ENCODE peak calls at places on chromosomes 11 and 22, in five cellular contexts. Q is dorsolateral prefrontal cortex, U is endothelial cell of umbilical vein, T is cardiac muscle cell, Y is ovary. J is an unnamed sample.
A peak's percentile ranks its signal among the peaks of the same experiment; 100 is the strongest.

GRCh38 chr22:27881404-27881803 is 37.7 kb downstream of the PITPNB start:
- DNase-seq in Q (peak; percentile 11), Y (peak; percentile 69), T (no peak), U (peak; percentile 34), J (no peak)

GRCh38 chr11:128519353-128519752 is 68.0 kb downstream of the ETS1 start:
- DNase-seq in U (no peak), T (no peak), Q (no peak), Y (no peak), J (no peak)

GRCh38 chr11:96155627-96156378 is 187.2 kb downstream of the MAML2 start:
- DNase-seq in U (peak; percentile 92), Q (peak; percentile 85), Y (peak; percentile 85), T (no peak), J (peak; percentile 90)

GRCh38 chr11:95140397-95141030 is 50.9 kb downstream of the ENDOD1 start:
- DNase-seq in Y (no peak), U (no peak), T (no peak), Q (no peak), J (no peak)

GRCh38 chr22:46894081-46894671 is 131.7 kb downstream of the TBC1D22A start:
- DNase-seq in U (no peak), Q (no peak), Y (peak; percentile 21), T (no peak), J (no peak)

GRCh38 chr22:36743011-36743410 is 32.9 kb downstream of the IFT27 start:
- DNase-seq in Q (no peak), T (no peak), U (no peak), Y (no peak), J (no peak)

GRCh38 chr11:105937331-105937730 is 84.7 kb downstream of the MSANTD4 start:
- DNase-seq in Q (no peak), U (no peak), Y (no peak), T (no peak), J (no peak)

GRCh38 chr11:129703846-129704245 is 111.8 kb upstream of the TMEM45B start:
- DNase-seq in T (no peak), U (no peak), Y (no peak), Q (no peak), J (no peak)

GRCh38 chr11:83649468-83649915 is 363.3 kb upstream of the CCDC90B start:
- DNase-seq in Y (no peak), Q (no peak), U (no peak), T (no peak), J (no peak)

GRCh38 chr22:17705565-17706450 is 67.3 kb downstream of the BCL2L13 start:
- DNase-seq in Q (no peak), U (no peak), Y (no peak), T (no peak), J (no peak)

GRCh38 chr11:96760306-96760705 is 370.5 kb downstream of the JRKL start:
- DNase-seq in U (no peak), T (no peak), Q (no peak), Y (no peak), J (no peak)

GRCh38 chr22:42207918-42208317 is 62.5 kb downstream of the TCF20 start:
- DNase-seq in Y (no peak), Q (no peak), U (no peak), T (no peak), J (no peak)

GRCh38 chr11:33790088-33790487 is 15.8 kb upstream of the FBXO3 start:
- DNase-seq in U (no peak), Q (no peak), T (no peak), Y (no peak), J (no peak)

GRCh38 chr11:86275493-86276370 is 26.3 kb upstream of the HIKESHI start:
- DNase-seq in Q (no peak), U (no peak), T (no peak), Y (no peak), J (no peak)

GRCh38 chr11:75549370-75549958 is 12.6 kb upstream of the SERPINH1 start:
- DNase-seq in T (no peak), Q (no peak), Y (no peak), U (no peak), J (no peak)

GRCh38 chr11:1083621-1084551 is 9.2 kb downstream of the MUC2 start:
- DNase-seq in T (no peak), Q (no peak), Y (peak; percentile 31), U (no peak), J (no peak)

GRCh38 chr11:44223261-44223660 is 86.7 kb downstream of the ALX4 start:
- DNase-seq in Y (no peak), Q (no peak), U (no peak), T (no peak), J (no peak)

GRCh38 chr22:25970348-25970995 is 198.8 kb upstream of the SEZ6L start:
- DNase-seq in Q (peak; percentile 50), Y (no peak), U (no peak), T (peak; percentile 17), J (no peak)

GRCh38 chr11:117510646-117511045 is 183.0 kb downstream of the CEP164 start:
- DNase-seq in T (no peak), U (no peak), Y (no peak), Q (no peak), J (no peak)

GRCh38 chr11:36234825-36235224 is 54.4 kb downstream of the COMMD9 start:
- DNase-seq in U (no peak), Q (no peak), Y (no peak), T (no peak), J (no peak)

GRCh38 chr11:76225122-76225584 is 18.9 kb upstream of the WNT11 start:
- DNase-seq in T (no peak), Q (no peak), U (no peak), Y (no peak), J (peak; percentile 80)

GRCh38 chr22:45991108-45991507 is 14.1 kb upstream of the WNT7B start:
- DNase-seq in U (no peak), Q (no peak), Y (no peak), T (no peak), J (no peak)

GRCh38 chr11:67301951-67302516 is 1.3 kb upstream of the SSH3 start:
- DNase-seq in Q (peak; percentile 61), U (no peak), Y (peak; percentile 47), T (peak; percentile 45), J (peak; percentile 77)

GRCh38 chr11:85685820-85686459 is at the start of gene CCDC89:
- DNase-seq in Q (peak; percentile 87), T (peak; percentile 37), U (no peak), Y (peak; percentile 85), J (peak; percentile 88)

GRCh38 chr11:128294685-128295079 is 292.7 kb downstream of the ETS1 start:
- DNase-seq in U (peak; percentile 37), Y (no peak), T (no peak), Q (no peak), J (no peak)

GRCh38 chr11:64232182-64233018 is 2.0 kb upstream of the VEGFB start:
- DNase-seq in U (no peak), T (no peak), Y (no peak), Q (no peak), J (no peak)

GRCh38 chr22:44664149-44664548 is 37.9 kb upstream of the PRR5 start:
- DNase-seq in Y (peak; percentile 59), Q (no peak), U (peak; percentile 62), T (no peak), J (peak; percentile 67)

GRCh38 chr11:71453911-71454304 is 905 bp downstream of the NADSYN1 start:
- DNase-seq in Q (no peak), T (no peak), U (no peak), Y (no peak), J (no peak)
- H3K27ac ChIP-seq in Q (no peak overlapping the region), T (no peak overlapping the region), U (peak overlapping the region; percentile 60), Y (no peak overlapping the region), J (no peak overlapping the region)

GRCh38 chr11:62404435-62404834 is 14.4 kb upstream of the SCGB1A1 start:
- DNase-seq in U (no peak), Q (no peak), T (no peak), Y (no peak), J (no peak)

GRCh38 chr11:62402226-62402625 is 16.6 kb upstream of the SCGB1A1 start:
- DNase-seq in T (no peak), U (no peak), Q (no peak), Y (peak; percentile 85), J (peak; percentile 80)

GRCh38 chr11:62401356-62401755 is 17.5 kb upstream of the SCGB1A1 start:
- DNase-seq in T (no peak), Q (no peak), U (no peak), Y (peak; percentile 48), J (no peak)

GRCh38 chr11:62401781-62402180 is 17.1 kb upstream of the SCGB1A1 start:
- DNase-seq in U (no peak), T (no peak), Y (peak; percentile 67), Q (no peak), J (no peak)

GRCh38 chr11:62402994-62403393 is 15.8 kb upstream of the SCGB1A1 start:
- DNase-seq in Y (no peak), Q (no peak), U (no peak), T (no peak), J (no peak)
- TF ChIP-seq CTCF in Y (no peak), Q (no peak), U (no peak), T (no peak), J (no peak)

DNA sequence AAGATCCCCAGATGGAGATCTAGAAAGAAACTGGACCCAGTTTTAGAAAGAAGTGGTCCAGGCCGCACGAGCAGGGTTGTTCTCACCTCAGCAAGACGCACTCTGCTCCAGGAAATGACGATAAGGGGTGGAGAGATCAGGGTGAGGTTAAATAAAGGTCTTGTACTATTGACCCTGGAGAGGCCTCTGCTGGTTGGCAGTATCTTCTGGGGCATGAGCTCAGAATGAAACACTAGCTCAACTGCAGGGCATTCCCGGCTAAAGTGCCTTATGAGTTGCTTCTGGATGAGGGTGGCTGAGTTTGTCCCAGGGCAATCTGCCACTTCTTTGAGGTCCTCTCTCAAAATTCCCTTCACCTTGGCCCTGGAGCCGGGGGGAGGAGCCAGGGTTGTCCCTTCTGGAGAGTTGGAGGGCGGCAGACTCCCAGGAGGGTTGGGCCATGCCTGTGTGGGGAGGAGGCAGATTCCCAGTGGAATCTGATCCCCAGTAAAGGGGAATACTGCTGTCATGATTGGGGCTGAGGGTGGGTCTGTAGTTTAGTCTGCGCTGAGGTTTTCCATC is 10.9 kb downstream of the USP2 start:
- DNase-seq in Q (no peak), T (peak; percentile 59), Y (no peak), U (no peak), J (no peak)
- H3K27ac ChIP-seq in Q (peak overlapping the region; percentile 83), T (peak overlapping the region; percentile 88), Y (no peak overlapping the region), U (no peak overlapping the region), J (peak overlapping the region; percentile 94)

GRCh38 chr11:93773045-93773477 is 11.0 kb upstream of the MED17 start:
- DNase-seq in Y (no peak), U (no peak), T (peak; percentile 33), Q (no peak), J (no peak)

GRCh38 chr11:93770160-93770559 is 13.9 kb upstream of the MED17 start:
- DNase-seq in Y (no peak), T (no peak), U (no peak), Q (no peak), J (no peak)

GRCh38 chr11:93772123-93772522 is 12.0 kb upstream of the MED17 start:
- DNase-seq in Y (no peak), T (no peak), Q (no peak), U (no peak), J (no peak)

GRCh38 chr11:93773601-93774200 is 10.4 kb upstream of the MED17 start:
- DNase-seq in U (no peak), Q (no peak), T (no peak), Y (no peak), J (no peak)

GRCh38 chr11:93775289-93775688 is 8.8 kb upstream of the MED17 start:
- DNase-seq in Y (no peak), Q (no peak), T (peak; percentile 11), U (peak; percentile 26), J (no peak)
- TF ChIP-seq CTCF in Y (no peak), Q (no peak), T (peak; percentile 34), U (peak; percentile 26), J (no peak)

J was measured in right atrium auricular region.